ENCODE peak calls at places on chromosome 1, in nine cellular contexts. V is ovary, C is neural progenitor cell, W is psoas muscle, L is heart right ventricle, D is lung, R is A549, O is HFF-Myc, G is cardiac muscle cell. X is an unnamed sample.

GRCh38 chr1:37845049-37845646 is 14.2 kb downstream of the MTF1 start:
- DNase-seq in V (no peak), O (no peak), W (no peak), G (no peak), L (no peak), R (no peak), D (no peak), C (no peak), X (no peak)

GRCh38 chr1:45359882-45360513 is 19.8 kb upstream of the MUTYH start:
- DNase-seq in L (peak), D (peak), R (peak), G (peak), O (no peak), V (peak), W (peak), C (peak), X (peak)

GRCh38 chr1:237804516-237804915 is 86.2 kb downstream of the ZP4 start:
- DNase-seq in G (no peak), O (no peak), C (no peak), V (no peak), D (no peak), L (no peak), R (no peak), W (no peak), X (no peak)

GRCh38 chr1:230883964-230884363 is 15.6 kb upstream of the C1orf198 start:
- DNase-seq in C (no peak), R (no peak), W (no peak), L (no peak), V (no peak), O (no peak), G (no peak), D (no peak), X (no peak)

GRCh38 chr1:153417136-153417888 is 992 bp downstream of the S100A7A start:
- DNase-seq in L (no peak), R (no peak), O (no peak), W (no peak), G (no peak), C (no peak), D (no peak), V (no peak), X (no peak)

GRCh38 chr1:92538413-92539061 is 51.8 kb upstream of the GFI1 start:
- DNase-seq in R (no peak), O (no peak), W (no peak), L (no peak), C (no peak), G (no peak), D (no peak), V (no peak), X (no peak)

GRCh38 chr1:117928881-117929339 is 511 bp downstream of the GDAP2 start:
- DNase-seq in W (peak), D (peak), V (peak), O (peak), R (peak), G (peak), L (peak), C (peak), X (peak)

GRCh38 chr1:84467298-84467697 is 11.8 kb upstream of the RPF1 start:
- DNase-seq in O (no peak), W (no peak), G (no peak), C (no peak), D (no peak), V (no peak), L (no peak), R (no peak), X (no peak)

GRCh38 chr1:35097224-35097623 is 18.0 kb downstream of the ZMYM1 start:
- DNase-seq in O (peak), L (no peak), C (no peak), W (no peak), D (no peak), G (no peak), V (no peak), R (no peak), X (no peak)

GRCh38 chr1:41687007-41687406 is 202.5 kb upstream of the EDN2 start:
- DNase-seq in G (no peak), W (no peak), D (no peak), R (no peak), C (no peak), L (no peak), O (no peak), V (no peak), X (no peak)

GRCh38 chr1:246291141-246291540 is 215.9 kb downstream of the SMYD3 start:
- DNase-seq in R (no peak), W (no peak), L (no peak), O (peak), V (no peak), C (no peak), D (no peak), G (no peak), X (no peak)

GRCh38 chr1:33641099-33641830 is 168.8 kb downstream of the ZSCAN20 start:
- DNase-seq in V (no peak), G (peak), R (peak), W (no peak), O (no peak), D (no peak), C (peak), L (no peak), X (no peak)

GRCh38 chr1:212976586-212976985 is 26.2 kb downstream of the VASH2 start:
- DNase-seq in R (no peak), O (no peak), L (no peak), G (no peak), C (no peak), V (no peak), W (no peak), D (no peak), X (no peak)

GRCh38 chr1:233109121-233109520 is 158.7 kb downstream of the NTPCR start:
- DNase-seq in R (no peak), L (no peak), O (no peak), C (no peak), G (no peak), W (no peak), D (no peak), V (no peak), X (no peak)

GRCh38 chr1:22179197-22179803 is 36.4 kb upstream of the WNT4 start:
- DNase-seq in V (no peak), D (no peak), G (no peak), C (no peak), R (no peak), O (no peak), W (no peak), L (no peak), X (no peak)

GRCh38 chr1:247576514-247576913 is 11.6 kb upstream of the OR2G2 start:
- DNase-seq in W (no peak), G (no peak), O (no peak), V (no peak), L (no peak), R (peak), D (no peak), C (no peak), X (no peak)

GRCh38 chr1:161092621-161093028 is 3.3 kb upstream of the NECTIN4 start:
- DNase-seq in O (no peak), G (no peak), W (peak), V (no peak), L (no peak), C (no peak), R (no peak), D (no peak), X (no peak)

GRCh38 chr1:109192433-109192832 is 21.3 kb upstream of the SARS1 start:
- DNase-seq in C (no peak), L (no peak), O (no peak), V (no peak), D (no peak), R (no peak), G (no peak), W (no peak), X (no peak)

GRCh38 chr1:109188776-109189175 is 24.9 kb upstream of the SARS1 start:
- DNase-seq in D (no peak), C (no peak), L (no peak), O (no peak), R (no peak), W (no peak), V (no peak), G (no peak), X (no peak)

GRCh38 chr1:109190189-109190588 is 23.5 kb upstream of the SARS1 start:
- DNase-seq in D (no peak), R (no peak), L (no peak), V (no peak), G (no peak), O (no peak), C (no peak), W (no peak), X (no peak)

GRCh38 chr1:109193653-109194590 is 19.8 kb upstream of the SARS1 start:
- DNase-seq in V (peak), R (peak), C (peak), G (peak), O (no peak), L (no peak), W (peak), D (peak), X (no peak)

DNA sequence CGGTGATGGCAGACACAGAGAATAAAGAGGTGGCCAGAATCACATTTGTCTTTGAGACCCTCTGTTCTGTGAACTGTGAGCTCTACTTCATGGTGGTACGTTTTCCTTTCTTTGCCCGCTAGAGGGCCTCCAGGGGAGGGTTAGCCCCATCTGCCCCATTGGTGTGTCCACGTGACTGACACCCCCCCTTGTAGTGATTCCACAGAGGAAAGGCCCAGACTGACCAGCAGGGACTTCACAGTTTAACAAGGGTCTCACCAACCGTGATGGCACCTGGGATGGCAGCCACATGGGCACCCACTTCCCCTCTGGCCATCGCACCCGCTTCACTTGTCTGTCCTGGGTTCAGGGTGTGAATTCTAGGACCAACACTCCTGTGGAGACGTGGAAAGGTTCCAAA is 22.3 kb upstream of the SARS1 start:
- DNase-seq in G (no peak), W (no peak), V (no peak), L (no peak), C (peak), R (no peak), D (no peak), O (no peak), X (no peak)
- TF ChIP-seq CTCF in G (no peak), W (no peak), V (no peak), L (no peak), C (peak), R (no peak), D (no peak), O (peak), X (no peak)

DNA sequence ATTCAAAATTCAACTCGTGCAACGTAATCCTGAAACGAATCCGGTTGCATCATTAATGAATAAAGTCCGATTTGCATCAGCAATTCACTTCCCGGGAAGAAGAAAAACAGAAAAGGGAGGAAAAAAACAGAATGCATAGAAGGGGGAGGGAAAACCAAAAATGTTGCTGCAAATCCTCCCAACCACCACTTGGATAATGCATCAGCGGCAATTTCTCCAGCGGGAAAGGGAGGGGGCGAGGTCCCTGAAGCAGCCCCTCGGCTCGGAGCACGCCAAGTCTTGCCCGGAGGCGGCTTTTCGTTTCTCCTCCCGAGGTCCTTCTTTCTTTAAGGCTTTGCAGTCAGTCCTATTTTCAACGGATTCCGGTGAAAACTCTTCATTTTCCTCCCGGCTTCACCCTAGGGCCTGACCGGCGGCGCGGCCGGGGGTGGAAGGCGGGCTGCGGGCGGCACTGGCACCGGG is 720 bp downstream of the CDC42BPA start:
- DNase-seq in G (peak), L (peak), D (peak), V (peak), O (no peak), C (peak), W (peak), R (peak), X (no peak)
- H3K4me3 ChIP-seq in G (peak), L (peak), D (peak), V (peak), O (peak), C (peak), W (peak), R (peak), X (peak)

GRCh38 chr1:218996362-218996761 is 177.3 kb upstream of the LYPLAL1 start:
- DNase-seq in O (no peak), D (no peak), W (no peak), L (no peak), R (no peak), V (no peak), C (no peak), G (no peak), X (no peak)
- TF ChIP-seq CTCF in O (peak), D (no peak), W (no peak), L (no peak), R (no peak), V (no peak), C (peak), G (peak), X (peak)

GRCh38 chr1:159943908-159944622 is 1.3 kb downstream of the IGSF9 start:
- DNase-seq in G (no peak), O (no peak), W (no peak), C (no peak), L (no peak), V (no peak), D (no peak), R (no peak), X (no peak)
- H3K4me3 ChIP-seq in G (no peak), O (no peak), W (no peak), C (peak), L (no peak), V (no peak), D (no peak), R (no peak), X (no peak)

GRCh38 chr1:11299225-11299574 is 26.2 kb downstream of the UBIAD1 start:
- DNase-seq in C (no peak), R (no peak), W (no peak), O (no peak), D (no peak), V (no peak), L (no peak), G (no peak), X (no peak)
- TF ChIP-seq CTCF in C (no peak), R (no peak), W (no peak), O (no peak), D (no peak), V (no peak), L (no peak), G (no peak), X (no peak)

GRCh38 chr1:77757616-77758015 is 2.0 kb downstream of the USP33 start:
- DNase-seq in W (no peak), G (peak), C (no peak), L (no peak), V (no peak), O (no peak), D (no peak), R (no peak), X (no peak)

GRCh38 chr1:77759090-77760028 is at the start of gene USP33:
- DNase-seq in V (peak), L (peak), G (peak), D (peak), C (peak), R (peak), O (peak), W (peak), X (peak)

GRCh38 chr1:77756052-77756754 is 3.4 kb downstream of the USP33 start:
- DNase-seq in O (no peak), C (no peak), L (no peak), W (no peak), G (no peak), V (no peak), D (no peak), R (no peak), X (no peak)

GRCh38 chr1:77762072-77762476 is 2.4 kb upstream of the USP33 start:
- DNase-seq in C (no peak), L (no peak), V (no peak), O (no peak), G (peak), D (no peak), W (no peak), R (peak), X (no peak)

DNA sequence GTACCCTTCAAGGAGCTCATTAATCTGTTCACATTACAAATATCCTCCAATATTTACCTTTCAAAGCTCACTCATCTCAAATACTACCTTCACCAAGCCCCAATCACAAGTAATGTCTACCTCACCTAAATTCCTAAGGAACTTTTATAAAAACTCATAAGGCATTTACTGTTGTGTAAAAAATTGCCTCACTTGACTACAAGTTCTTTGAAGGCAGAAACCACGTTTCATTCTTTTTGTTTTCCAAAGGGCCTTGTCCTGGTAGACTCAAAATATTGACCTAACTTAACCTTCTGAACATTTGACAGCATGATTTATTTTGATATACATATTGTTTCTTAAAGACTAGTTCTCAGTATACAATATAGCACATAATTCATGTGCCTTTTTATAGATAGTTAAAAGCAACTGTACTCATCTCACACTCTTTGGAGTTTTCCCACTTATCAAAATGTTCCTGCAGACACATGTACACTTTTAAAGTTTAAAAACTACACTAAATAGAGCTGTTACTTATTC is 2.5 kb downstream of the USP33 start:
- DNase-seq in R (no peak), G (peak), V (no peak), W (no peak), L (no peak), O (no peak), D (no peak), C (no peak), X (no peak)
- H3K4me3 ChIP-seq in R (no peak), G (no peak), V (no peak), W (peak), L (no peak), O (no peak), D (no peak), C (no peak), X (no peak)

DNA sequence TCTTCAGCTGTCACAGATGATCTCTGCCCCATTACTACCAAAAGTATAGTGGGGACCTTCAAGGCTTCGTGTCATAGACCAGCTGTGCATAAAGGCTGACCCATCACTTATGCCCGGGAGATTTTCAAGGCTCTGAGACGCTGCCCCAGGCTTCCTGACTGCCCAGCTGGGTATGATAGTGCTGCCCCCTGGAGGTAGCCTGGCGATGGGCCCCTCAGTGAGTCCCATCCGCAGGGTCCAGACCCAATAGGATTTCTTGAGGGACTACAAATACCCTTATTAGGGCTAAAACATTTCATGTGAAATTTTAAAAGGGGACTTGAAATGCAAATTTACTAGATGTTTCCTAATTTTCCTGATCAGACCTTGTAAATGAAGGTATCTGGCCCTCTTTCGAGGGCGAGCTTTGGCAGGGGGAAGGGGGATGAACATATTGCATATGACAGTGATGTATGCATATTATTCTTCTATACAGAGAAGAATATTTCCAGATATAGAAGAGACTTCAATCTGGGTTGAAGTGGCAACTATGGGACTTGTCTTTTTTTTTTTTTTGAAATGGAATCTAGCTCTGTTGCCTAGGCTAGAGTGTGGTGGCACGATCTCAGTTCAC is 11.7 kb upstream of the FCMR start:
- DNase-seq in V (no peak), C (peak), W (peak), O (no peak), G (peak), L (no peak), R (peak), D (peak), X (no peak)
- TF ChIP-seq CTCF in V (no peak), C (peak), W (peak), O (peak), G (peak), L (no peak), R (peak), D (peak), X (peak)

GRCh38 chr1:27556435-27556780 is 47.5 kb downstream of the AHDC1 start:
- DNase-seq in V (no peak), C (no peak), G (no peak), D (no peak), L (no peak), O (no peak), R (no peak), W (no peak), X (no peak)

GRCh38 chr1:27555700-27556424 is 48.1 kb downstream of the AHDC1 start:
- DNase-seq in G (peak), L (peak), W (peak), C (no peak), O (no peak), D (no peak), V (peak), R (no peak), X (no peak)

GRCh38 chr1:27554777-27555699 is 48.9 kb downstream of the AHDC1 start:
- DNase-seq in O (no peak), W (peak), L (no peak), V (peak), R (no peak), G (no peak), D (no peak), C (no peak), X (no peak)

GRCh38 chr1:27557596-27558340 is 46.2 kb downstream of the AHDC1 start:
- DNase-seq in C (peak), G (no peak), O (no peak), R (peak), V (peak), D (peak), W (no peak), L (no peak), X (no peak)

DNA sequence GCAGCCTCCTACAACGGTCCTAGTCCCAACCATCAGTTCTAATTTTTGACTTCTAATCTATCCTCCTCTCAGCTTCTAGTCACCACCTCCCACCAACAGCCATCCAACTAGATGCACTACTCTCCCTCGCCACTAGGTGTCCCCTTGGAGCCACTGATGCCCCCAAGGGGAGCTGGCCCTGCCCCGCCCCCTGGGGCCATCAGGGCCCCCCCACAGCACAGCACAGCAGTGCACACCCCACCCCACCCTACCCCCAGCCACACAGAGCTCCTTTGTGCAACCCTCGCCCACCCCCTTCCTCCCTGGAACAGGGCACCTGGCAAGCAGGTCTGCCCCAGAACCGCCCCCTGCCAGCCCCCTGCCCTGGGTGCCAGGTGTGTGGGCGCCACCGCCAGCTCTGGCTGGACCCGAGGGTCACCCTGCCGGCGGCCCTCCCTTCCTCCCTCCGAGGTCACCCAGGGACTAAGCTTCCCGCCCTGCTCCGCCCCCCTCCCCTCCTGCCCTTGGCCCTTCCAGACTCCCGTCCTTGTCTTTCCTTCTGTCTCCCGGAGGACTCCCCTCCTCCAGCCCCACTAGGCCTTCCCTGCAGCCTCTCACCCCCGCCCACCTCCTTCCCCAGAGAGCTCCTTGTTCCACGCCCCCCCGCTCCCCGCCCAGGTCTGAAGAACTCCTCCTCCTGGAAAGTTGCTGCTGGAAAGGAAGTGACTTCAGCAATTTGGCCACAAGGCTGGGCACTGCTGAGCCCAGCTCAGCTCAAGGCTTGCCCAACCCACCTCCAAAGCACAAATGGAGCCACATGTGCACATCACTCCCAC is 47.0 kb downstream of the AHDC1 start:
- DNase-seq in D (peak), W (peak), R (peak), V (peak), L (peak), C (peak), G (peak), O (peak), X (no peak)
- H3K4me3 ChIP-seq in D (no peak), W (peak), R (peak), V (no peak), L (peak), C (no peak), G (no peak), O (no peak), X (no peak)

GRCh38 chr1:224734261-224734935 is 118.3 kb downstream of the CNIH3 start:
- DNase-seq in O (no peak), V (no peak), D (no peak), R (no peak), C (no peak), L (no peak), G (no peak), W (no peak), X (no peak)
- TF ChIP-seq CTCF in O (no peak), V (no peak), D (no peak), R (no peak), C (peak), L (no peak), G (no peak), W (no peak), X (no peak)

GRCh38 chr1:43971336-43971980 is 1.6 kb downstream of the DPH2 start:
- DNase-seq in R (no peak), O (no peak), V (no peak), D (no peak), W (peak), C (no peak), G (no peak), L (no peak), X (no peak)
- H3K4me3 ChIP-seq in R (no peak), O (peak), V (no peak), D (no peak), W (peak), C (no peak), G (no peak), L (no peak), X (no peak)

X was measured in LNCaP clone FGC.